ENCODE peak calls at places on chromosomes 13 and 19, in four cellular contexts. U is naive thymus-derived CD8-positive, alpha-beta T cell; Q is RPMI8226; N is thoracic aorta. A is an unnamed sample.

GRCh38 chr13:39363393-39363792 is 239.6 kb downstream of the LHFPL6 start:
- DNase-seq in U (no peak), Q (no peak), N (no peak), A (no peak)

GRCh38 chr13:38394777-38395504 is 45.3 kb downstream of the UFM1 start:
- DNase-seq in U (no peak), Q (no peak), N (no peak), A (no peak)

GRCh38 chr19:45117167-45117594 is 24.2 kb downstream of the PPP1R37 start:
- DNase-seq in U (peak), Q (peak), N (no peak), A (no peak)

GRCh38 chr19:9881720-9882119 is 46.6 kb downstream of the PIN1 start:
- DNase-seq in U (no peak), Q (no peak), N (no peak), A (no peak)

GRCh38 chr13:93045836-93046235 is 180.8 kb upstream of the GPC6 start:
- DNase-seq in U (no peak), Q (no peak), N (no peak), A (no peak)

GRCh38 chr19:41505105-41505504 is 62.1 kb downstream of the ERICH4 start:
- DNase-seq in U (no peak), Q (no peak), N (no peak), A (no peak)

GRCh38 chr13:37540228-37540627 is 58.3 kb downstream of the POSTN start:
- DNase-seq in U (no peak), Q (no peak), N (no peak), A (no peak)

GRCh38 chr13:98492335-98493034 is 84.4 kb downstream of the STK24 start:
- DNase-seq in U (no peak), Q (no peak), N (no peak), A (no peak)

GRCh38 chr13:42649761-42650289 is 75.9 kb downstream of the TNFSF11 start:
- DNase-seq in U (no peak), Q (no peak), N (no peak), A (no peak)

GRCh38 chr19:52963229-52963760 is 614 bp upstream of the ZNF816 start:
- DNase-seq in U (no peak), Q (no peak), N (no peak), A (no peak)

GRCh38 chr13:36904219-36904618 is 15.8 kb downstream of the SMAD9 start:
- DNase-seq in U (no peak), Q (no peak), N (no peak), A (no peak)

GRCh38 chr19:17505218-17505617 is 6.2 kb upstream of the PGLS start:
- DNase-seq in U (no peak), Q (no peak), N (no peak), A (no peak)

GRCh38 chr13:40468227-40468838 is 198.1 kb downstream of the FOXO1 start:
- DNase-seq in U (no peak), Q (no peak), N (no peak), A (no peak)

GRCh38 chr13:99059498-99060070 is 81.7 kb upstream of the DOCK9 start:
- DNase-seq in U (no peak), Q (no peak), N (no peak), A (no peak)

GRCh38 chr13:95921485-95921884 is 131.7 kb downstream of the UGGT2 start:
- DNase-seq in U (no peak), Q (no peak), N (no peak), A (no peak)

GRCh38 chr19:21491161-21491560 is 14.2 kb upstream of the ZNF429 start:
- DNase-seq in U (no peak), Q (no peak), N (no peak), A (no peak)

GRCh38 chr19:23957660-23958281 is 43.1 kb downstream of the ZNF726 start:
- DNase-seq in U (no peak), Q (no peak), N (no peak), A (no peak)

GRCh38 chr13:90717451-90717936 is 630.0 kb upstream of the MIR17HG start:
- DNase-seq in U (no peak), Q (no peak), N (no peak), A (no peak)

GRCh38 chr13:34201050-34201913 is 383.3 kb downstream of the RFC3 start:
- DNase-seq in U (no peak), Q (no peak), N (no peak), A (no peak)

GRCh38 chr19:35911790-35912189 is 3.7 kb upstream of the TYROBP start:
- DNase-seq in U (no peak), Q (peak), N (no peak), A (no peak)

GRCh38 chr19:35355851-35356460 is 2.3 kb upstream of the FFAR3 start:
- DNase-seq in U (no peak), Q (no peak), N (no peak), A (no peak)

GRCh38 chr13:114143806-114144605 is 11.6 kb upstream of the RASA3 start:
- DNase-seq in U (peak), Q (no peak), N (no peak), A (no peak)

GRCh38 chr13:97367016-97367415 is 67.0 kb upstream of the RAP2A start:
- DNase-seq in U (no peak), Q (no peak), N (no peak), A (no peak)

GRCh38 chr19:52716578-52716977 is 18.3 kb downstream of the ZNF611 start:
- DNase-seq in U (no peak), Q (no peak), N (no peak), A (no peak)

GRCh38 chr19:43408043-43408442 is 6.6 kb upstream of the TEX101 start:
- DNase-seq in U (no peak), Q (no peak), N (no peak), A (no peak)

GRCh38 chr19:33905937-33906577 is 109.4 kb downstream of the KCTD15 start:
- DNase-seq in U (no peak), Q (peak), N (no peak), A (peak)

GRCh38 chr13:27261376-27261775 is 9.3 kb upstream of the RASL11A start:
- DNase-seq in U (peak), Q (no peak), N (no peak), A (no peak)

GRCh38 chr19:39858541-39858940 is 12.4 kb upstream of the FBL start:
- DNase-seq in U (no peak), Q (no peak), N (no peak), A (no peak)

GRCh38 chr13:98508280-98509074 is 68.4 kb downstream of the STK24 start:
- DNase-seq in U (no peak), Q (no peak), N (no peak), A (no peak)

GRCh38 chr13:20359335-20359734 is 127.2 kb upstream of the GJB6 start:
- DNase-seq in U (no peak), Q (no peak), N (no peak), A (no peak)

GRCh38 chr13:40319699-40320586 is 346.5 kb downstream of the FOXO1 start:
- DNase-seq in U (peak), Q (no peak), N (no peak), A (no peak)

GRCh38 chr13:46721054-46721453 is 75.9 kb downstream of the ESD start:
- DNase-seq in U (peak), Q (peak), N (no peak), A (peak)